ENCODE peak calls at places on chromosomes 6 and 20, in four cellular contexts. G, A, N and F are unnamed samples. For H3K4me1, the result is how much of the 10 kb centered on the place peaks cover.

GRCh38 chr20:58194176-58194796 is 34.2 kb downstream of the ANKRD60 start:
- DNase-seq in G (no peak), A (no peak), N (peak), F (no peak)

GRCh38 chr6:39058471-39059147 is 10.0 kb downstream of the GLP1R start:
- DNase-seq in G (no peak), A (no peak), N (no peak), F (no peak)

GRCh38 chr6:157571269-157571668 is 190.3 kb downstream of the ZDHHC14 start:
- DNase-seq in G (no peak), A (no peak), N (no peak), F (no peak)

GRCh38 chr6:155381856-155382690 is 67.8 kb upstream of the TFB1M start:
- DNase-seq in G (no peak), A (no peak), N (peak), F (no peak)

GRCh38 chr6:161412795-161413194 is 138.9 kb upstream of the AGPAT4 start:
- DNase-seq in G (no peak), A (no peak), N (no peak), F (no peak)

GRCh38 chr20:49982072-49982345 is 771 bp upstream of the SNAI1 start:
- DNase-seq in G (no peak), A (no peak), N (no peak), F (no peak)

GRCh38 chr20:40335437-40335836 is 353.6 kb downstream of the MAFB start:
- DNase-seq in G (no peak), A (no peak), N (no peak), F (no peak)

GRCh38 chr20:1664911-1665310 is 7.3 kb upstream of the SIRPG start:
- DNase-seq in G (no peak), A (peak), N (no peak), F (peak)

GRCh38 chr20:40336034-40336433 is 353.0 kb downstream of the MAFB start:
- DNase-seq in G (no peak), A (no peak), N (no peak), F (no peak)

GRCh38 chr6:112155900-112156299 is 68.5 kb downstream of the FAM229B start:
- DNase-seq in G (no peak), A (no peak), N (peak), F (no peak)

GRCh38 chr6:127765949-127766348 is 134.9 kb downstream of the THEMIS start:
- DNase-seq in G (no peak), A (no peak), N (no peak), F (no peak)

GRCh38 chr6:2242311-2242710 is 3.1 kb downstream of the GMDS start:
- DNase-seq in G (no peak), A (no peak), N (no peak), F (no peak)

GRCh38 chr6:2247664-2248063 is 2.3 kb upstream of the GMDS start:
- DNase-seq in G (no peak), A (no peak), N (no peak), F (no peak)

GRCh38 chr6:2245954-2246863 is 804 bp upstream of the GMDS start:
- DNase-seq in G (peak), A (peak), N (peak), F (peak)

GRCh38 chr6:2244261-2245102 is 923 bp downstream of the GMDS start:
- DNase-seq in G (no peak), A (peak), N (no peak), F (no peak)

DNA sequence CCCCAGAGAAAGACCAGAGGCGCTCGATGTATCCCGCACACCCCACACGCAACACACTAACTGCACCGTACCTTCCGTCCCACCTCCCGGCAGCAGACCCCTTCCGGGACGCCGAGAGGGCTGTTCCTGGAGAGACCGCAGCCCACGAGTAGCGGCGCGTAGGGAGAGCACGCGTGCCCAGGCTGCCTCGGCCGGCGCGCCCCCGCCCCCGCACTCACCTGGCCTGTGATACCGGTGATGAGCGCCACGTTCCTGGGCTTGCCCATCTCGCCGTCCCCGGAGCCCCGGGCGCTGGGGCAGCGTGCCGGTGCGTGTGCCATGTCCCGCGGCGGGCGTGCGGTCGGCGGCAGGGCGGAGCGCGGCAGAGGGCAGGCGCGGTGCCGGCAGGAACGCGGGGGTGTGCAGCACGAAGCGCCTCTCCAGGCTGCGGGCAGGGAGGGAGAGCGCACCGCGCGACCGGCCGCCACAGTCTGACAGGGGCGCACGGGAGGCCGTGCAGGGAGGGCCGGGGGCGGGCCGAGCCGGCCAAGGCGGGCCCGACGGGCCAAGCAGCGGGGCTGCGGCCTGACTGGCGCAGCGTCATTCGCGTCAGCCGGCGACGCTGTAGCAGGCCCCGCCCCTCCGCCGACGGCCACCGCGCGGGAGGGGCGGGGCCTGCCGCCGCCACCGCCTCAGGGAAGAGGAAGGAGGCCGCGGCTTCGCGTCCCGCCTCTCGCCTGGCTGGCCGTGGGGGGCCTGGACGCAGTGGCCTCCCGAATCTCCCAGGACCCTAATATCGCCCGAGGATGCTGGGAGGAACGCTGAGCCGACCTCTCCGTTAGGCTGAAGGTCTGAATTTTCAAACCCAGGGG is at the start of gene GMDS:
- DNase-seq in G (peak), A (peak), N (peak), F (peak)
- H3K4me1 ChIP-seq in G (under half), A (under half), N (under half), F (under half)

GRCh38 chr20:2983508-2983907 is 59.9 kb upstream of the GNRH2 start:
- DNase-seq in G (no peak), A (no peak), N (no peak), F (no peak)

GRCh38 chr20:2984956-2985661 is 58.3 kb upstream of the GNRH2 start:
- DNase-seq in G (no peak), A (no peak), N (peak), F (no peak)

GRCh38 chr20:2981646-2982045 is 61.8 kb upstream of the GNRH2 start:
- DNase-seq in G (no peak), A (no peak), N (no peak), F (no peak)

GRCh38 chr20:2984028-2984501 is 59.4 kb upstream of the GNRH2 start:
- DNase-seq in G (no peak), A (no peak), N (peak), F (peak)

DNA sequence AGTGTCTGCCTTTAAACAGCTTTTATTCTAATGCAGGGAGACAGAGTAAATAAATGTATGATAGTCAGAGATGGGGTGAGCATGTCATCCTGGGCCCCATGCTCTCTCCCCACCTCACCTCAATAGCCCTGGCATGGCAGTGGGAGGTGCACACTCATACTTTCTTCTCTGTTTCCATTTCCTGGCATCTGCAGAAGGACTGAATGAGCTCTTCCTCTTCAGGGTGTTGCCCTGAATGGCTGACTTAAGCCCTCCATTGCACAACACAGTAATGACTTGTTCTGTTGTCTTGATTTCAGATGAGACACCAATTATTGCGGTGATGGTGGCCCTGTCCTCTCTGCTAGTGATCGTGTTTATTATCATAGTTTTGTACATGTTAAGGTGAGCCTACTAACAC is 57.0 kb upstream of the GNRH2 start:
- DNase-seq in G (no peak), A (no peak), N (peak), F (no peak)
- H3K27ac ChIP-seq in G (no peak), A (no peak), N (peak), F (no peak)

DNA sequence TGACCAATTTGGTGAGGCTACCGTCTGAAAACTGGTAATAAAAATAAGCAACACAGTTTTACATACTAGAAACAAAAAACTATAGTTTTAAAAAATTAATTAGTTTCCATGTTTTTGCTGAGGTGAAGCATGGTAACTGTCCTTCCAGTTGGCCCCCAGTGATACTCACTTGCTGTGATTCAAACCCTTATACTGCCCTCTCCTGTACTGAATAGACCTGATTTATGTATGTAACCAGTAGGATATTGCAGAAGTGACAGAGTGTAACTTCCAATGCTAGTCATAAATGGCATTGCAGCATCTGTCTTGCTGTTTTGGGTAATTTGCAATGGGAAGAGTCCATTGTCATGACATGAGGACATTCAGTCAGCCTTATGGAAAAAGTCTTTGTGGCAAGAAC is 8.8 kb upstream of the CHD6 start:
- DNase-seq in G (no peak), A (no peak), N (no peak), F (no peak)
- H3K4me3 ChIP-seq in G (no peak), A (no peak), N (no peak), F (no peak)

GRCh38 chr20:48717095-48717958 is 110.5 kb downstream of the PREX1 start:
- DNase-seq in G (no peak), A (no peak), N (no peak), F (no peak)

GRCh38 chr20:48717959-48718223 is 109.9 kb downstream of the PREX1 start:
- DNase-seq in G (no peak), A (no peak), N (no peak), F (no peak)

GRCh38 chr20:48716541-48716940 is 111.3 kb downstream of the PREX1 start:
- DNase-seq in G (no peak), A (no peak), N (no peak), F (no peak)

GRCh38 chr20:48714764-48715163 is 113.0 kb downstream of the PREX1 start:
- DNase-seq in G (no peak), A (no peak), N (no peak), F (no peak)

GRCh38 chr20:48716086-48716485 is 111.7 kb downstream of the PREX1 start:
- DNase-seq in G (no peak), A (peak), N (no peak), F (peak)
- H3K4me1 ChIP-seq in G (under half), A (under half), N (under half), F (half or more)

GRCh38 chr6:144316866-144317204 is 31.7 kb downstream of the UTRN start:
- DNase-seq in G (no peak), A (no peak), N (no peak), F (no peak)
- H3K27ac ChIP-seq in G (no peak), A (no peak), N (no peak), F (no peak)

GRCh38 chr6:339480-339879 is 47.2 kb downstream of the DUSP22 start:
- DNase-seq in G (no peak), A (peak), N (no peak), F (peak)
- H3K4me3 ChIP-seq in G (no peak), A (no peak), N (no peak), F (no peak)